ENCODE peak calls at places on chromosome 20, in five cellular contexts. E is Caco-2, P is K562, I is adrenal gland, X is HCT116. C is an unnamed sample.

GRCh38 chr20:49482621-49483017 is at the start of gene KCNB1:
- DNase-seq in E (peak), P (peak), I (peak), X (no peak), C (no peak)

GRCh38 chr20:62595491-62595890 is 46.8 kb upstream of the SLCO4A1 start:
- DNase-seq in E (peak), P (peak), I (peak), X (peak), C (no peak)

GRCh38 chr20:59723607-59724456 is 119.5 kb downstream of the PHACTR3 start:
- DNase-seq in E (no peak), P (no peak), I (no peak), X (no peak), C (no peak)

GRCh38 chr20:47543006-47543431 is 41.3 kb downstream of the NCOA3 start:
- DNase-seq in E (no peak), P (no peak), I (no peak), X (no peak), C (no peak)

GRCh38 chr20:34709836-34710567 is 5.9 kb downstream of the TP53INP2 start:
- DNase-seq in E (peak), P (no peak), I (peak), X (peak), C (peak)

GRCh38 chr20:59646487-59646886 is 42.1 kb downstream of the PHACTR3 start:
- DNase-seq in E (no peak), P (no peak), I (peak), X (no peak), C (no peak)

GRCh38 chr20:10634190-10634589 is 39.6 kb downstream of the JAG1 start:
- DNase-seq in E (no peak), P (no peak), I (no peak), X (no peak), C (no peak)

GRCh38 chr20:8844179-8844578 is 224.7 kb upstream of the PLCB4 start:
- DNase-seq in E (peak), P (no peak), I (no peak), X (no peak), C (no peak)

GRCh38 chr20:31704225-31705119 is 18.2 kb downstream of the BCL2L1 start:
- DNase-seq in E (peak), P (no peak), I (no peak), X (peak), C (no peak)

GRCh38 chr20:5674176-5674660 is 76.0 kb upstream of the SHLD1 start:
- DNase-seq in E (no peak), P (peak), I (no peak), X (peak), C (no peak)

GRCh38 chr20:37519508-37520416 is 1.3 kb upstream of the NNAT start:
- DNase-seq in E (no peak), P (no peak), I (no peak), X (no peak), C (peak)
- TF ChIP-seq CTCF in E (no peak), P (no peak), I (no peak), X (no peak), C (peak)

DNA sequence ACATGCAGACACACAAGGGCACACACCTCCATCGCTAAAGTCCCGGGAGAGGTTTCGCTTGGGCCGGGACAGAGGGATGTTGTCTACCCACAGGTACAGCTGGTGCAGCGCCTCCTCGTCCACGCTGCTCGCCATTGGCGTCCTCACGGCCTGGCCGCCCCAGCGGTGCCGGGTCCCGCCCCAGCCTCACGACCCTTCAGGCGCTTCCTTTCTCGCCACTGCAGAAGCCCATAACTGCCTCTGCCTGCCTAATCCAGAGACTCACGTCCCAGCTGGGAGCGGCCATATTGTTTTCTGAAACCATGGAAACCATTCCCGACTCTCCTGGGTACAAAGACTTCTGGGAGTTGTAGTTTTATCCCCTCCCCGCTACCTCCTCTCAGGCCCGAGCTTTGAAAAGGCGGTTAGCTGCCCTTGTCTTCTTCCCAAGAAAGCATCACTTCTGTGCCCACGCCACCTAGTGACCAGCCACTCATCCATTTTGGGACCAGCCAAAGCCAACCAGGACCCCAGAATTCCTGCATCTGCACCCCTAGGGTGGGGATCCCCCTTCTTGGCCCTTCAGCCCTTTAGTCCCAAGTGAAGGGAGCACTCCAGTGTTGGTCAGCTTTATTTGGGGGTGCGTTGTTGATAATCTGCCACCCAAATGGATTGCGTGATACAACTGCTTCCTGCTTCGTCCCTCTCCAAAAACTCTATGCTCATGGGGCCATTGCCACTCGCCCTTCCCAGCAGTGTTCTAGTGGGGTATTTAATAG is at the start of gene SPEF1:
- DNase-seq in E (peak), P (peak), I (peak), X (peak), C (peak)
- H3K4me3 ChIP-seq in E (peak), P (peak), I (no peak), X (peak), C (peak)

DNA sequence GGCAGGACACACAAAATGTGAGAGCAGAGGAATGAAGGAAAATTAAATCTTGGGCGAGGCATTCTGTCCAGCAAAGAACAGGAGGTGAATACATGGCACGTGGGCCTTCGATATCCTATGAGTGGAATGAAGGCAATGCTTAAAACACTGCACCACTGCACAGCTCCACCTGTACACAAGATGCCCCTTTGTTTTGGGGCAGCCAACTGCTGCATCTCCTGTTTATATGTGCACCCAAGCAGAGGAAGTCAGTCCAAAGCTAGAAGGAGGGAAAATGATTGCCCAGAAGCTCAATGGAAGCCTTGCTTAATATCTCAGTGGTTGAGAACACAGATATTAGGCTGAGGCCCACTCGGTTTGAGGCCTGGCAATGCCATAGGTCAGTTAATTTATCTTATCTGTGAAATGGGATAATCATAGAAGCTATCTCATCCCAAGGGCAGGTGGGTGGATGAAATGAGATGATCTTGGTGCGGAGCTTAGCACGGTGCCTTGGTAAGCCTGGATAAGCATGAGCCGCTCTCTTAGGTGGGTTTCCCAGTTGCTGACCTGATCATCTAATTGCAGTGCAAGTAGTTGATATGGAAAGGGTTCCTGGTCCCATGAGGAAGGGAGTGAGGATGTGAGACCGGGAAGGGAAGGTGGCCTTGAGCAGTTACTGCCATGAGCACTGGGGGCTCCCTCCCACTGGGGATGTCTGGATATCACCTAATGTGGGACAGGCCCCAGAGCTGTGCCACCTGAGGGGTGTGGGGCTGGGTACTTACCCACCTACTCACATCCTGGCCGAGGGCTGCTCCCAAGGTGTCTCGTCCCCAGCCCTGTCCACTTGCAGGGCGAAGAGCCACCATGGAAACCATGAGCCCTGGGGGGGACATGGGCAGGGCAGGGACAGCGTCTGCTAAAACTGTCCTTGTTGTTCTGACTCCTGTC is 9.9 kb downstream of the BANF2 start:
- DNase-seq in E (peak), P (no peak), I (no peak), X (no peak), C (no peak)
- TF ChIP-seq CTCF in E (no peak), P (no peak), I (no peak), X (no peak), C (no peak)

GRCh38 chr20:63657260-63657936 is 714 bp upstream of the RTEL1 start:
- DNase-seq in E (no peak), P (peak), I (no peak), X (no peak), C (no peak)

GRCh38 chr20:63659370-63659769 is 1.3 kb downstream of the RTEL1 start:
- DNase-seq in E (no peak), P (no peak), I (no peak), X (no peak), C (no peak)

GRCh38 chr20:63656451-63656850 is 1.7 kb upstream of the RTEL1 start:
- DNase-seq in E (no peak), P (peak), I (no peak), X (no peak), C (no peak)

GRCh38 chr20:63658749-63659187 is 656 bp downstream of the RTEL1 start:
- DNase-seq in E (no peak), P (peak), I (no peak), X (no peak), C (no peak)

DNA sequence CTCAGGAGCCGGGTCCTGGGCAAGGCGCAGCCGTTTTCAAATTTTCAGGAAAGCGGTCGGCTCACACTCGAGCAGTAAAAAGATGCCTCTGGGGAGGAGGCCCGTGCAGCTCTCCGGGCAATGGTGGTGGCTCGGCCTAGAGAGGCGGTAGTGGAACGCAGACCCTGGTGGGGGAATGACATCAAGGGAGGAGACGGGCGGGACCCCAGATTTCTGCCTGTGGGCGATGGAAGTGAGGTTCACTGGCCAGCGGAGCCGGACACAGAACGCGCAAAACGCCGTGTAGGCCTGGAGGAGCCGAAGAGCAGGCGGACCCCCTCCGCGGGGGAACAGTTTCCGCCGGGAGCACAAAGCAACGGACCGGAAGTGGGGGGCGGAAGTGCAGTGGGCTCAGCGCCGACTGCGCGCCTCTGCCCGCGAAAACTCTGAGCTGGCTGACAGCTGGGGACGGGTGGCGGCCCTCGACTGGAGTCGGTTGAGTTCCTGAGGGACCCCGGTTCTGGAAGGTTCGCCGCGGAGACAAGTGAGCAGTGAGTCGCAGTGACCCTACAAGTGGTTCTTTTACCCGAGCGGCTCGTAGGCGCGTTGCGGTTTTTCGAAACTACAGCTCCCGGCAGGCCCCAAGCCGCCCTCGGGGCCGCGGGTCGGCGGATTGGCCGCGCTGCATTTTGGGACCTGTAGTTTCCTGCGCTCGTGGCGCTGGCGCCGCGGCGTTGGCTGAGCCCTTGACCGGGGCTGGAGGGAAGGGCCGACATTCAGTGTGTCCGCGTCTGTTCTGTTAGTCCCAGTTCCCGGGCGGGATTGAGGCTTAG is at the start of gene RTEL1:
- DNase-seq in E (peak), P (peak), I (peak), X (peak), C (peak)
- H3K4me3 ChIP-seq in E (peak), P (peak), I (no peak), X (peak), C (peak)

GRCh38 chr20:37389844-37390275 is 43.9 kb downstream of the SRC start:
- DNase-seq in E (no peak), P (no peak), I (no peak), X (no peak), C (no peak)
- TF ChIP-seq CTCF in E (peak), P (peak), I (no peak), X (peak), C (no peak)

GRCh38 chr20:37249304-37249703 is 12.3 kb downstream of the GHRH start:
- DNase-seq in E (no peak), P (no peak), I (no peak), X (no peak), C (no peak)
- H3K4me3 ChIP-seq in E (no peak), P (no peak), I (no peak), X (no peak), C (no peak)

GRCh38 chr20:13271977-13272975 is 51.2 kb downstream of the ISM1 start:
- DNase-seq in E (no peak), P (no peak), I (no peak), X (no peak), C (no peak)

GRCh38 chr20:13271098-13271497 is 50.0 kb downstream of the ISM1 start:
- DNase-seq in E (no peak), P (no peak), I (no peak), X (no peak), C (no peak)

GRCh38 chr20:13276945-13277582 is 56.0 kb downstream of the ISM1 start:
- DNase-seq in E (no peak), P (no peak), I (no peak), X (no peak), C (no peak)

GRCh38 chr20:13277663-13278295 is 56.7 kb downstream of the ISM1 start:
- DNase-seq in E (no peak), P (no peak), I (no peak), X (no peak), C (no peak)

DNA sequence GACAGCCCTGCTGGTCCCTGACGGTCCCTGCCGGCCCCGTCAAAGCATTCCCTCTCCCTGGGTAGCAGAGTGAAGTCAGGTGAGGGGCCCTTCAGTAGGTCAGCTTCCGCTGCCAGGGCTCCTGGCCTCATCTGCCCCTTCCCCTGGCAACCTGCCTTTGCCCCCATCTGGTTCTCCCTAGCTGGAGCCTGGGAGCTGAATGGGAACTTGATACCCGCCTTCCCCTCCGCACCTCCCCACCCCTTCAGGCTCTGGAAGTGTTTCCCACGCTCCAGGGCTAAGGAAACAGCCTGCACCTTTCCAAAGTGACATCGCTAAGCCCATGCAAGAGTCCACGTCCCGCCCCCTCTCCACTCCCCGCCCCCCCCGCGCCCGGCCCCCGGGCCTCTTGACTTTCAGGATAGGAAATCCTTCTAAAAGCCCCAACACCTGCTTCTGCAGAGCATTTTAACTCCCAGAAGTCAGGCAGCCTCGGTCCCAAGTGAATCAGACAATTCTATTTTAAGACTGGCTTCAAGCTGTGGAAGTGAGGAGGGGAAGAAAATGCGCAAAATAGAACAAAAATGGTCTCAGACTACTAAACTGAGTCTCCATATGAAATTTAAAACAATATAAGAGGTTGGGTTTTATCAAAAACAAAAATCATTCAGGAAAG is 53.4 kb downstream of the ISM1 start:
- DNase-seq in E (no peak), P (no peak), I (no peak), X (no peak), C (no peak)
- TF ChIP-seq CTCF in E (no peak), P (no peak), I (no peak), X (no peak), C (no peak)

DNA sequence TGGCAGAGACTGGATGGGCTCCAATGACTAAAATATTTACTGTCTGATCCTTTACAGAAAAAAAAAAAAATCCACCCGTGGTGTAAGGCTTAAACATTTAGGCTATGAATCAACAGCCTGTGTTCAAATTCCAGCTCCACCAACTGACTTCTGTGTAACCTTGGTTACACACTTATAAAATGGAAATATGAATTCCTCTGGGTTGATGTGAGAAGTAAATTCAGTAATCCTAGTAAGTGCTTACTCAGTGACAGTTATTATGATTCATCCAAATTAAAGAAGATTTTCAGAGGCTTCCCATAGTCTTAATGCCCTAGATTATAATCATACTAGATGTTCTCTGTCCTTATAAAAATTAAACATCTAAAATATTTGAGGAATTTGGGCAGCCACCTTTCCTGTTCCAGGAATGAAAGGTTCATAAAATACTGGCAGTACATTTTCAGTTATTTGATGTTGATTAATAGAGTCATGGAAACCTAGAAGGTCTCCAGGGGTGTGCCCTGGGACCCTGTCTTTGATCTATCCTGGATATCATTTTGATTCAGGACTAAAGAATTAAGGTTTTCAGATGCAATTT is 180.2 kb upstream of the ZNF217 start:
- DNase-seq in E (peak), P (no peak), I (no peak), X (peak), C (no peak)
- H3K4me3 ChIP-seq in E (no peak), P (no peak), I (no peak), X (peak), C (no peak)

DNA sequence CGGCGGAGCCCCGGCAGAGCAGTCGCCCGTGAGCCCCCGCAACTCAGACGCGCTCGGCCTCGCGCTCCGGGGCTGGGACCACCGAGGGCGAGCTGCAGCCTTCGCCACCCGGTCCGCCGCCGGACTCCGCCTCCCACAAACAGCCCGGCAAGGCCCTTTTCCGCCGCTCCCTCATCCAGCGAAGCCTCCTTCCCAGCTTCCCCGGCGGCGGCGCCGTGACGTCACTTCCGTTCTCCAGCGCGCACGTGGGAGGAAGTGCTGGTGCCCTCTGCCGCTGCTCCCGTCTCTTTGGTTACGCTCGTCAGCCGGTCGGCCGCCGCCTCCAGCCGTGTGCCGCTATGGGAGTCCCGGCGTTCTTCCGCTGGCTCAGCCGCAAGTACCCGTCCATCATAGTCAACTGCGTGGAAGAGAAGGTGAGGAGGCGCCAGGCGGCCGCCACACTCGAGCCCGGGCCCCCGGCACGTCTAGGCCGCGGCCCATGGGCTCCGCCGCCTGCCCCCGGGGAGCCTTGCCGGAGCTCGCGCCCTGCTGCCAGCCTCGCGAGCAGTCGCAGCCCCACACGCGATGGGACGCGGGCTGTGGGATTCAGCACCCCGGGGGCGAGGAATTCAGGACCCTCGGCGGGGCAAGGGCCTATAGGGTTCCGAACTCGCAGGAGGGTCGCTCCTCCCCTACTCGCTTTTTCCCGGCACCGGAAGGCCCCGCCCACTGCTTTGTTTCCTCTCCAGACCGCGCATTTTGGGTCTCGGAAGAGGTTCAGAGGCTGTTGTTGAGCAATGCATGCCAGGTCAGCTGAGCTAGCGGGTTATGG is at the start of gene XRN2:
- DNase-seq in E (peak), P (peak), I (peak), X (peak), C (peak)
- TF ChIP-seq CTCF in E (no peak), P (no peak), I (no peak), X (no peak), C (no peak)